ENCODE peak calls at places on chromosome 22, in four cellular contexts. One of them, this sample, is unnamed.

GRCh38 chr22:22770280-22770871 is 117.2 kb upstream of the IGLL5 start:
- DNase-seq in tibial nerve: no peak
- DNase-seq in amygdala: no peak
- DNase-seq in Kasumi-1: peak; percentile 13
- DNase-seq in this sample: peak; percentile 50

GRCh38 chr22:46339956-46340355 is 4.4 kb downstream of the TRMU start:
- DNase-seq in tibial nerve: no peak
- DNase-seq in Kasumi-1: no peak
- DNase-seq in amygdala: no peak
- DNase-seq in this sample: no peak

GRCh38 chr22:50708996-50709395 is 29.0 kb upstream of the ACR start:
- DNase-seq in Kasumi-1: no peak
- DNase-seq in amygdala: no peak
- DNase-seq in tibial nerve: no peak
- DNase-seq in this sample: no peak

GRCh38 chr22:32202161-32202538 is 2.7 kb downstream of the RFPL2 start:
- DNase-seq in amygdala: no peak
- DNase-seq in tibial nerve: no peak
- DNase-seq in Kasumi-1: no peak
- DNase-seq in this sample: no peak

GRCh38 chr22:21907638-21908522 is 40.4 kb upstream of the MAPK1 start:
- DNase-seq in tibial nerve: no peak
- DNase-seq in Kasumi-1: no peak
- DNase-seq in amygdala: no peak
- DNase-seq in this sample: no peak

GRCh38 chr22:47129902-47130301 is 367.5 kb downstream of the TBC1D22A start:
- DNase-seq in Kasumi-1: no peak
- DNase-seq in amygdala: no peak
- DNase-seq in tibial nerve: no peak
- DNase-seq in this sample: no peak

GRCh38 chr22:29635734-29636357 is 32.4 kb downstream of the NF2 start:
- DNase-seq in amygdala: no peak
- DNase-seq in tibial nerve: no peak
- DNase-seq in Kasumi-1: peak; percentile 87
- DNase-seq in this sample: peak; percentile 8

GRCh38 chr22:28728621-28729313 is 12.9 kb downstream of the CHEK2 start:
- DNase-seq in Kasumi-1: no peak
- DNase-seq in tibial nerve: no peak
- DNase-seq in amygdala: no peak
- DNase-seq in this sample: peak; percentile 33

GRCh38 chr22:40345271-40345670 is 1.0 kb upstream of the ADSL start:
- DNase-seq in tibial nerve: no peak
- DNase-seq in Kasumi-1: no peak
- DNase-seq in amygdala: no peak
- DNase-seq in this sample: no peak

GRCh38 chr22:20579273-20580120 is 72.1 kb downstream of the MED15 start:
- DNase-seq in Kasumi-1: no peak
- DNase-seq in tibial nerve: no peak
- DNase-seq in amygdala: no peak
- DNase-seq in this sample: no peak

GRCh38 chr22:20566420-20567260 is 59.2 kb downstream of the MED15 start:
- DNase-seq in amygdala: no peak
- DNase-seq in tibial nerve: no peak
- DNase-seq in Kasumi-1: no peak
- DNase-seq in this sample: peak; percentile 74

GRCh38 chr22:48942698-48943566 is 884.7 kb downstream of the BRD1 start:
- DNase-seq in Kasumi-1: no peak
- DNase-seq in amygdala: no peak
- DNase-seq in tibial nerve: no peak
- DNase-seq in this sample: no peak

This sample was measured in immature natural killer cell.